ENCODE peak calls at places on chromosome 7, in ten cellular contexts. Y is activated naive CD8-positive, alpha-beta T cell treated with anti-CD3 and anti-CD28 coated beads, Interleukin-2, amount 10 ng/mL, durations not matched to agents 7 days and 5 days; A is upper lobe of right lung; L is GM20000; N is stimulated activated CD4-positive, alpha-beta T cell treated with anti-CD3 and anti-CD28 coated beads, Interleukin-2, amount 100 ng/mL, for 48 hours; F is iPS-NIHi11; E is AG08395; T is dermis microvascular lymphatic vessel endothelial cell; G is right cardiac atrium; P is SK-MEL-5. M is an unnamed sample.

GRCh38 chr7:105600720-105601550 is 19.6 kb upstream of the EFCAB10 start:
- DNase-seq in Y (no peak), A (peak), L (no peak), N (no peak), F (no peak), E (peak), T (no peak), G (no peak), P (no peak), M (no peak)

GRCh38 chr7:1028044-1028770 is 16.1 kb upstream of the GPR146 start:
- DNase-seq in Y (peak), A (peak), L (peak), N (peak), F (peak), E (peak), T (peak), G (peak), P (peak), M (peak)

GRCh38 chr7:1886361-1887064 is 216.4 kb downstream of the ELFN1 start:
- DNase-seq in Y (no peak), A (no peak), L (no peak), N (no peak), F (no peak), E (no peak), T (no peak), G (peak), P (no peak), M (no peak)

GRCh38 chr7:93427107-93427506 is 147.4 kb downstream of the CALCR start:
- DNase-seq in Y (no peak), A (no peak), L (no peak), N (no peak), F (no peak), E (no peak), T (no peak), G (no peak), P (no peak), M (no peak)

GRCh38 chr7:10721289-10721688 is 252.4 kb upstream of the PHF14 start:
- DNase-seq in Y (no peak), A (no peak), L (no peak), N (no peak), F (no peak), E (no peak), T (no peak), G (no peak), P (no peak), M (no peak)

GRCh38 chr7:110994028-110994967 is 96.6 kb upstream of the LRRN3 start:
- DNase-seq in Y (no peak), A (no peak), L (no peak), N (no peak), F (no peak), E (no peak), T (no peak), G (no peak), P (no peak), M (no peak)

GRCh38 chr7:152103066-152103465 is 77.6 kb downstream of the GALNT11 start:
- DNase-seq in Y (no peak), A (no peak), L (no peak), N (no peak), F (no peak), E (no peak), T (no peak), G (no peak), P (no peak), M (no peak)

GRCh38 chr7:141708053-141708452 is at the start of gene WEE2:
- DNase-seq in Y (no peak), A (no peak), L (no peak), N (no peak), F (no peak), E (no peak), T (no peak), G (no peak), P (no peak), M (no peak)

GRCh38 chr7:99106869-99107268 is 37.0 kb downstream of the SMURF1 start:
- DNase-seq in Y (no peak), A (no peak), L (no peak), N (no peak), F (no peak), E (no peak), T (no peak), G (no peak), P (no peak), M (no peak)

GRCh38 chr7:155191901-155192478 is 105.7 kb upstream of the INSIG1 start:
- DNase-seq in Y (no peak), A (no peak), L (no peak), N (no peak), F (no peak), E (no peak), T (no peak), G (no peak), P (no peak), M (no peak)

GRCh38 chr7:28096713-28097112 is 83.9 kb downstream of the JAZF1 start:
- DNase-seq in Y (no peak), A (no peak), L (peak), N (peak), F (peak), E (peak), T (peak), G (no peak), P (peak), M (peak)

GRCh38 chr7:69708857-69709256 is 110.6 kb downstream of the AUTS2 start:
- DNase-seq in Y (no peak), A (no peak), L (no peak), N (no peak), F (no peak), E (peak), T (no peak), G (peak), P (no peak), M (no peak)

GRCh38 chr7:51950811-51951210 is 634.2 kb upstream of the COBL start:
- DNase-seq in Y (no peak), A (no peak), L (no peak), N (no peak), F (no peak), E (no peak), T (no peak), G (no peak), P (no peak), M (no peak)

GRCh38 chr7:130154501-130155317 is 50.5 kb downstream of the TMEM209 start:
- DNase-seq in Y (no peak), A (no peak), L (no peak), N (no peak), F (peak), E (no peak), T (no peak), G (peak), P (peak), M (peak)

M was measured in Karpas-422.